ENCODE peak calls at places on chromosomes 13 and 19, in seven cellular contexts. Y is body of pancreas, A is AG04450, V is BJ, E is Peyer's patch, C is left ventricle myocardium inferior, P is colonic mucosa. Q is an unnamed sample.

GRCh38 chr13:113562085-113562749 is 22.3 kb upstream of the TFDP1 start:
- DNase-seq in A (peak; percentile 48), C (peak; percentile 52), P (peak; percentile 61), Y (peak; percentile 36), V (no peak), E (no peak), Q (peak; percentile 48)

GRCh38 chr13:34153428-34154180 is 335.7 kb downstream of the RFC3 start:
- DNase-seq in C (no peak), A (no peak), E (no peak), V (no peak), Y (no peak), P (no peak), Q (no peak)

GRCh38 chr13:67147257-67148218 is 82.6 kb downstream of the PCDH9 start:
- DNase-seq in V (peak; percentile 18), Y (no peak), A (peak; percentile 24), P (no peak), C (no peak), E (no peak), Q (peak; percentile 35)

GRCh38 chr19:8445488-8446001 is 770 bp downstream of the HNRNPM start:
- DNase-seq in P (peak; percentile 68), V (no peak), A (no peak), E (peak; percentile 68), C (peak; percentile 61), Y (peak; percentile 63), Q (peak; percentile 25)

GRCh38 chr19:45766919-45767346 is 2.1 kb downstream of the SIX5 start:
- DNase-seq in V (no peak), C (no peak), E (no peak), Y (no peak), P (no peak), A (no peak), Q (no peak)

GRCh38 chr19:38434549-38435051 is 1.1 kb downstream of the RYR1 start:
- DNase-seq in E (no peak), C (peak; percentile 48), P (peak; percentile 25), Y (no peak), V (no peak), A (no peak), Q (no peak)

GRCh38 chr19:41161903-41162302 is 31.1 kb upstream of the CYP2S1 start:
- DNase-seq in C (no peak), A (no peak), Y (no peak), V (no peak), P (no peak), E (no peak), Q (no peak)

GRCh38 chr13:95243207-95243606 is 58.0 kb downstream of the ABCC4 start:
- DNase-seq in V (no peak), A (no peak), Y (no peak), E (no peak), C (no peak), P (no peak), Q (no peak)

GRCh38 chr19:18903146-18904056 is 7.4 kb upstream of the CERS1 start:
- DNase-seq in A (no peak), E (no peak), C (no peak), P (no peak), V (no peak), Y (no peak), Q (no peak)

GRCh38 chr13:97141564-97142005 is 80.5 kb upstream of the MBNL2 start:
- DNase-seq in Y (peak; percentile 39), C (no peak), E (peak; percentile 87), A (peak; percentile 71), V (no peak), P (peak; percentile 91), Q (peak; percentile 95)

DNA sequence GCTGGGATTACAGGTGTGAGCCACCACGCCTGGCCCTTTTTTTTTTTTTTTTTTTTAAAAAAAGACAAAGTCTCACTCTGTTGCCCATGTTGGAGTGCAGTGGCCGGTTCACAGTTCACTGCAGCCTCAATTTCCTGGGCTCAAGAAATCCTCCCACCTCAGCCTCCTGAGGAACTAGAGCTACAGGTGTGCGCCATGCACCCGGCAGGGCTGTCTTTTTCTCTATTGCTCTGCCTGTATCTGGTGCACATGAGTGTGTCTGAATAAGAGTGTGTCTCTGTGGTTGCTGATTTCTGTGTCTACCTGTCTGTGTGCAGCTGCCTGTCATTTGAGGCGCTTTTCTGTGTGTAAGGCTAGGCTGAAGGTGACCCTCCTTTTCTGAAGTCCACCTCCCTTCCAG is 1.6 kb upstream of the PRR12 start:
- DNase-seq in Y (no peak), E (no peak), C (no peak), A (no peak), V (no peak), P (no peak), Q (no peak)
- H3K4me3 ChIP-seq in Y (no peak overlapping the region), E (no peak overlapping the region), C (peak overlapping the region; percentile 94), A (no peak overlapping the region), V (no peak overlapping the region), P (no peak overlapping the region), Q (no peak overlapping the region)

GRCh38 chr13:27959976-27960361 is 9.1 kb downstream of the CDX2 start:
- DNase-seq in V (no peak), E (no peak), P (no peak), Y (no peak), C (no peak), A (no peak), Q (no peak)

GRCh38 chr13:27962128-27962841 is 6.8 kb downstream of the CDX2 start:
- DNase-seq in C (no peak), Y (no peak), V (no peak), P (peak; percentile 65), E (no peak), A (no peak), Q (no peak)

GRCh38 chr13:27958928-27959539 is 10.1 kb downstream of the CDX2 start:
- DNase-seq in V (no peak), P (peak; percentile 27), Y (no peak), C (no peak), E (no peak), A (no peak), Q (no peak)

GRCh38 chr13:27961227-27962085 is 7.7 kb downstream of the CDX2 start:
- DNase-seq in P (peak; percentile 37), Y (no peak), A (no peak), E (no peak), C (no peak), V (no peak), Q (no peak)

GRCh38 chr13:27960362-27961226 is 8.5 kb downstream of the CDX2 start:
- DNase-seq in P (peak; percentile 91), E (peak; percentile 85), A (no peak), V (no peak), C (peak; percentile 35), Y (peak; percentile 88), Q (peak; percentile 19)
- H3K27me3 ChIP-seq in P (peaks cover 10% of the 10 kb centered on the region), E (peaks cover 7% of the 10 kb centered on the region), A (peaks cover 88% of the 10 kb centered on the region), V (peaks cover 36% of the 10 kb centered on the region), C (peaks cover 100% of the 10 kb centered on the region), Y (no peaks in the 10 kb centered on the region), Q (peaks cover 40% of the 10 kb centered on the region)

GRCh38 chr19:10888421-10888866 is 17.1 kb downstream of the CARM1 start:
- DNase-seq in Y (no peak), P (no peak), V (no peak), A (no peak), E (no peak), C (no peak), Q (no peak)
- H3K4me3 ChIP-seq in Y (no peak overlapping the region), P (no peak overlapping the region), V (no peak overlapping the region), A (no peak overlapping the region), E (no peak overlapping the region), C (no peak overlapping the region), Q (no peak overlapping the region)

GRCh38 chr19:13004273-13004672 is 9.0 kb downstream of the NFIX start:
- DNase-seq in P (peak; percentile 74), C (no peak), E (no peak), V (no peak), Y (no peak), A (no peak), Q (no peak)
- H3K27me3 ChIP-seq in P (no peaks in the 10 kb centered on the region), C (no peaks in the 10 kb centered on the region), E (no peaks in the 10 kb centered on the region), V (no peaks in the 10 kb centered on the region), Y (no peaks in the 10 kb centered on the region), A (no peaks in the 10 kb centered on the region), Q (no peaks in the 10 kb centered on the region)